ENCODE peak calls at places on chromosomes 16 and 17, in five cellular contexts. E is stomach, Y is WERI-Rb-1, G is tibial nerve, M is neural progenitor cell. D is an unnamed sample. For H3K9me3, the result is how much of the 10 kb centered on the place peaks cover.

GRCh38 chr16:71626018-71626857 is at the start of gene MARVELD3:
- DNase-seq in G (no peak), M (peak), E (peak), Y (peak), D (peak)

GRCh38 chr16:69927056-69927757 is 23.9 kb upstream of the CLEC18A start:
- DNase-seq in G (peak), E (no peak), M (no peak), Y (no peak), D (no peak)

GRCh38 chr17:50765454-50766221 is 1.7 kb downstream of the ANKRD40CL start:
- DNase-seq in M (no peak), Y (no peak), E (no peak), G (no peak), D (no peak)

GRCh38 chr17:56881685-56882295 is 32.1 kb downstream of the TRIM25 start:
- DNase-seq in M (no peak), E (no peak), G (no peak), Y (no peak), D (no peak)

GRCh38 chr17:29060475-29060874 is 17.5 kb downstream of the PIPOX start:
- DNase-seq in E (no peak), G (no peak), Y (no peak), M (peak), D (no peak)

GRCh38 chr16:82741073-82741615 is 114.4 kb downstream of the CDH13 start:
- DNase-seq in E (no peak), M (no peak), G (no peak), Y (no peak), D (no peak)

GRCh38 chr17:6421700-6422604 is 13.0 kb downstream of the AIPL1 start:
- DNase-seq in G (peak), Y (peak), M (peak), E (peak), D (peak)

GRCh38 chr17:40090234-40091111 is 9.9 kb downstream of the NR1D1 start:
- DNase-seq in G (no peak), Y (no peak), E (no peak), M (no peak), D (no peak)

GRCh38 chr16:19817875-19818274 is 66.8 kb downstream of the GPRC5B start:
- DNase-seq in Y (no peak), M (no peak), G (no peak), E (no peak), D (no peak)

GRCh38 chr17:77441130-77441920 is 300.6 kb downstream of the SEC14L1 start:
- DNase-seq in E (no peak), G (no peak), M (no peak), Y (no peak), D (no peak)

GRCh38 chr17:62595484-62595883 is 32.0 kb upstream of the MRC2 start:
- DNase-seq in G (no peak), E (no peak), M (no peak), Y (no peak), D (no peak)

GRCh38 chr16:3158014-3158497 is 23.2 kb downstream of the ZNF213 start:
- DNase-seq in Y (no peak), M (peak), E (no peak), G (no peak), D (no peak)

GRCh38 chr17:59761385-59762021 is 54.0 kb downstream of the VMP1 start:
- DNase-seq in Y (no peak), E (no peak), G (no peak), M (peak), D (no peak)
- H3K27ac ChIP-seq in Y (no peak), E (no peak), G (peak), M (peak), D (peak)

GRCh38 chr17:70053241-70054234 is 21.5 kb upstream of the KCNJ16 start:
- DNase-seq in M (no peak), G (no peak), Y (no peak), E (no peak), D (no peak)
- H3K9me3 ChIP-seq in M (under half), G (under half), Y (under half), E (under half), D (under half)

GRCh38 chr16:4428500-4428899 is 2.8 kb downstream of the DNAJA3 start:
- DNase-seq in E (no peak), M (no peak), G (no peak), Y (no peak), D (no peak)
- H3K27ac ChIP-seq in E (no peak), M (no peak), G (no peak), Y (no peak), D (no peak)

GRCh38 chr17:80979547-80980378 is 11.9 kb upstream of the CHMP6 start:
- DNase-seq in Y (no peak), E (no peak), G (no peak), M (no peak), D (no peak)
- H3K9me3 ChIP-seq in Y (under half), E (under half), G (under half), M (under half), D (under half)

GRCh38 chr16:84103678-84104077 is 13.1 kb downstream of the MBTPS1 start:
- DNase-seq in E (no peak), M (no peak), G (no peak), Y (no peak), D (no peak)

GRCh38 chr16:84105286-84105815 is 11.4 kb downstream of the MBTPS1 start:
- DNase-seq in E (no peak), G (no peak), M (no peak), Y (no peak), D (no peak)

GRCh38 chr16:84107921-84108320 is 8.8 kb downstream of the MBTPS1 start:
- DNase-seq in G (no peak), M (no peak), Y (no peak), E (no peak), D (no peak)

GRCh38 chr16:84104231-84104630 is 12.5 kb downstream of the MBTPS1 start:
- DNase-seq in Y (no peak), M (no peak), E (no peak), G (no peak), D (no peak)

DNA sequence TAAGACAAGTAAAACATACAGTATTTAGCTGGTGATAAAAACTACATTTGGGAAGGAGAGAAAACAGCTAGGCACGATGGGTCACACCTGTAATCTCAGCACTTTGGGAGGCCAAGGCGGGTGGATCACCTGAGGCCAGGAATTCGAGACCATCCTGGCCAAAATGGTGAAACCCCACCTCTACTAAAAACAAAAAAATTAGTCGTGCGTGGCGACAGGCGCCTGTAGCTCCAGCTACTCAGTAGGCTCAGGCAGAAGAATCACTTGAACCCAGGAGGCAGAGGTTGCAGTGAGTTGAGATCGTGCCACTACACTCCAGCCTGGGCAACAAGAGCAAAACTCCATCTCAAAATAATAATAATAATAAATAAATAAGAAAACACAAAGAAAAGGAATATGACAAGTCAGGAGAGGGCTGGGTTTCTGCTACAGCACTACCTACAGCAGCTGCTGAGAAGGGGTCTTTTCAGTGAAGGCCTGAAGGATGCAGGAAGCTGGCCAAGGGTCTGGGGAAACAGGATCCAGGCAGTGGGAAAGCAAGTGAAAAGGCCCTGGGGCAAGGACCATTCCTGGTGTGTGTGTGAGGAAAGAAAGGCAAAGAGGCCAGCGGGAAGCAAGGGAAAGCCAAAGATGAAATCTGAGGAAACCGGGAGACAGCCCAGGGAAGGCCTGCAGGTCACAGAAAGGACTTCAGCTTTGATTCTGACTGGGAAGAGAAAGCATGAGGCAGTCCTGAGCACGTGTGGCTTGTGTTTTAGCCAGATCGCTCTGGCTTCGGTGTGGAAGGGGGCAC is 10.6 kb downstream of the MBTPS1 start:
- DNase-seq in Y (no peak), G (no peak), M (no peak), E (no peak), D (no peak)
- H3K27ac ChIP-seq in Y (no peak), G (no peak), M (no peak), E (no peak), D (no peak)

D was measured in Peyer's patch.